ENCODE peak calls at places on chromosomes 3 and 15, in six cellular contexts. One of them, this sample, is unnamed.
A peak's percentile ranks its signal among the peaks of the same experiment; 100 is the strongest.

GRCh38 chr15:95988574-95988887 is 342.0 kb upstream of the NR2F2 start:
- DNase-seq in kidney epithelial cell: no peak
- DNase-seq in SJSA1: no peak
- DNase-seq in thoracic aorta: no peak
- DNase-seq in NT2/D1: no peak
- DNase-seq in fibroblast of lung: no peak
- DNase-seq in this sample: no peak

GRCh38 chr3:62718515-62719320 is 156.5 kb downstream of the CADPS start:
- DNase-seq in kidney epithelial cell: no peak
- DNase-seq in SJSA1: no peak
- DNase-seq in thoracic aorta: no peak
- DNase-seq in NT2/D1: no peak
- DNase-seq in fibroblast of lung: peak; percentile 75
- DNase-seq in this sample: no peak

GRCh38 chr3:148221303-148221702 is 476.4 kb upstream of the AGTR1 start:
- DNase-seq in kidney epithelial cell: no peak
- DNase-seq in SJSA1: no peak
- DNase-seq in thoracic aorta: no peak
- DNase-seq in NT2/D1: no peak
- DNase-seq in fibroblast of lung: no peak
- DNase-seq in this sample: no peak

GRCh38 chr3:69318410-69318809 is 67.5 kb downstream of the FRMD4B start:
- DNase-seq in kidney epithelial cell: no peak
- DNase-seq in SJSA1: no peak
- DNase-seq in thoracic aorta: no peak
- DNase-seq in NT2/D1: no peak
- DNase-seq in fibroblast of lung: no peak
- DNase-seq in this sample: no peak

GRCh38 chr3:55482496-55483195 is 4.5 kb downstream of the WNT5A start:
- DNase-seq in kidney epithelial cell: no peak
- DNase-seq in SJSA1: no peak
- DNase-seq in thoracic aorta: no peak
- DNase-seq in NT2/D1: no peak
- DNase-seq in fibroblast of lung: peak; percentile 75
- DNase-seq in this sample: no peak

GRCh38 chr15:52256366-52256765 is 39.2 kb downstream of the MYO5C start:
- DNase-seq in kidney epithelial cell: peak; percentile 39
- DNase-seq in SJSA1: peak; percentile 65
- DNase-seq in thoracic aorta: peak; percentile 29
- DNase-seq in NT2/D1: no peak
- DNase-seq in fibroblast of lung: peak; percentile 71
- DNase-seq in this sample: peak; percentile 50

GRCh38 chr3:193826126-193826795 is 233.3 kb downstream of the OPA1 start:
- DNase-seq in kidney epithelial cell: peak; percentile 69
- DNase-seq in SJSA1: no peak
- DNase-seq in thoracic aorta: no peak
- DNase-seq in NT2/D1: no peak
- DNase-seq in fibroblast of lung: peak; percentile 92
- DNase-seq in this sample: no peak

GRCh38 chr3:49346797-49347251 is 7.0 kb upstream of the USP4 start:
- DNase-seq in kidney epithelial cell: no peak
- DNase-seq in SJSA1: no peak
- DNase-seq in thoracic aorta: no peak
- DNase-seq in NT2/D1: no peak
- DNase-seq in fibroblast of lung: peak; percentile 84
- DNase-seq in this sample: no peak

GRCh38 chr3:20074226-20075063 is 34.2 kb downstream of the KAT2B start:
- DNase-seq in kidney epithelial cell: no peak
- DNase-seq in SJSA1: no peak
- DNase-seq in thoracic aorta: no peak
- DNase-seq in NT2/D1: no peak
- DNase-seq in fibroblast of lung: no peak
- DNase-seq in this sample: no peak

GRCh38 chr3:28624079-28624478 is 275.5 kb upstream of the AZI2 start:
- DNase-seq in kidney epithelial cell: no peak
- DNase-seq in SJSA1: no peak
- DNase-seq in thoracic aorta: no peak
- DNase-seq in NT2/D1: no peak
- DNase-seq in fibroblast of lung: no peak
- DNase-seq in this sample: no peak

GRCh38 chr15:59933607-59934006 is 70.5 kb upstream of the FOXB1 start:
- DNase-seq in kidney epithelial cell: no peak
- DNase-seq in SJSA1: no peak
- DNase-seq in thoracic aorta: no peak
- DNase-seq in NT2/D1: no peak
- DNase-seq in fibroblast of lung: no peak
- DNase-seq in this sample: no peak

GRCh38 chr3:154428369-154429206 is 1.4 kb downstream of the GPR149 start:
- DNase-seq in kidney epithelial cell: no peak
- DNase-seq in SJSA1: peak; percentile 28
- DNase-seq in thoracic aorta: no peak
- DNase-seq in NT2/D1: no peak
- DNase-seq in fibroblast of lung: no peak
- DNase-seq in this sample: no peak

GRCh38 chr3:157082305-157082981 is 77.5 kb downstream of the CCNL1 start:
- DNase-seq in kidney epithelial cell: peak; percentile 79
- DNase-seq in SJSA1: no peak
- DNase-seq in thoracic aorta: no peak
- DNase-seq in NT2/D1: no peak
- DNase-seq in fibroblast of lung: peak; percentile 89
- DNase-seq in this sample: no peak

GRCh38 chr15:68700395-68701123 is 120.1 kb downstream of the ANP32A start:
- DNase-seq in kidney epithelial cell: no peak
- DNase-seq in SJSA1: peak; percentile 58
- DNase-seq in thoracic aorta: no peak
- DNase-seq in NT2/D1: no peak
- DNase-seq in fibroblast of lung: peak; percentile 75
- DNase-seq in this sample: no peak

GRCh38 chr3:141399200-141399599 is 30.9 kb downstream of the ZBTB38 start:
- DNase-seq in kidney epithelial cell: no peak
- DNase-seq in SJSA1: no peak
- DNase-seq in thoracic aorta: no peak
- DNase-seq in NT2/D1: no peak
- DNase-seq in fibroblast of lung: peak; percentile 40
- DNase-seq in this sample: no peak

GRCh38 chr3:16884748-16885587 is at the start of gene PLCL2:
- DNase-seq in kidney epithelial cell: no peak
- DNase-seq in SJSA1: no peak
- DNase-seq in thoracic aorta: no peak
- DNase-seq in NT2/D1: peak; percentile 32
- DNase-seq in fibroblast of lung: peak; percentile 35
- DNase-seq in this sample: no peak

GRCh38 chr3:169811606-169812123 is 1.0 kb upstream of the LRRIQ4 start:
- DNase-seq in kidney epithelial cell: peak; percentile 16
- DNase-seq in SJSA1: no peak
- DNase-seq in thoracic aorta: no peak
- DNase-seq in NT2/D1: no peak
- DNase-seq in fibroblast of lung: peak; percentile 76
- DNase-seq in this sample: no peak

GRCh38 chr3:2130726-2131125 is 32.1 kb downstream of the CNTN4 start:
- DNase-seq in kidney epithelial cell: no peak
- DNase-seq in SJSA1: no peak
- DNase-seq in thoracic aorta: no peak
- DNase-seq in NT2/D1: no peak
- DNase-seq in fibroblast of lung: no peak
- DNase-seq in this sample: no peak

GRCh38 chr3:139619484-139619883 is 58.3 kb downstream of the NMNAT3 start:
- DNase-seq in kidney epithelial cell: no peak
- DNase-seq in SJSA1: no peak
- DNase-seq in thoracic aorta: no peak
- DNase-seq in NT2/D1: no peak
- DNase-seq in fibroblast of lung: no peak
- DNase-seq in this sample: no peak

GRCh38 chr3:28406241-28406640 is 57.6 kb upstream of the AZI2 start:
- DNase-seq in kidney epithelial cell: no peak
- DNase-seq in SJSA1: no peak
- DNase-seq in thoracic aorta: no peak
- DNase-seq in NT2/D1: no peak
- DNase-seq in fibroblast of lung: no peak
- DNase-seq in this sample: no peak

GRCh38 chr3:184781801-184782200 is 30.2 kb upstream of the VPS8 start:
- DNase-seq in kidney epithelial cell: no peak
- DNase-seq in SJSA1: no peak
- DNase-seq in thoracic aorta: no peak
- DNase-seq in NT2/D1: no peak
- DNase-seq in fibroblast of lung: no peak
- DNase-seq in this sample: no peak

GRCh38 chr3:112002458-112002971 is 3.8 kb downstream of the TAGLN3 start:
- DNase-seq in kidney epithelial cell: no peak
- DNase-seq in SJSA1: no peak
- DNase-seq in thoracic aorta: no peak
- DNase-seq in NT2/D1: no peak
- DNase-seq in fibroblast of lung: peak; percentile 76
- DNase-seq in this sample: no peak

GRCh38 chr3:197168606-197169005 is 129.8 kb downstream of the DLG1 start:
- DNase-seq in kidney epithelial cell: peak; percentile 16
- DNase-seq in SJSA1: no peak
- DNase-seq in thoracic aorta: no peak
- DNase-seq in NT2/D1: no peak
- DNase-seq in fibroblast of lung: peak; percentile 31
- DNase-seq in this sample: no peak

GRCh38 chr3:151034303-151034702 is 51.2 kb upstream of the MED12L start:
- DNase-seq in kidney epithelial cell: no peak
- DNase-seq in SJSA1: no peak
- DNase-seq in thoracic aorta: no peak
- DNase-seq in NT2/D1: no peak
- DNase-seq in fibroblast of lung: no peak
- DNase-seq in this sample: no peak

GRCh38 chr15:52464040-52464439 is 64.6 kb downstream of the MYO5A start:
- DNase-seq in kidney epithelial cell: no peak
- DNase-seq in SJSA1: no peak
- DNase-seq in thoracic aorta: no peak
- DNase-seq in NT2/D1: no peak
- DNase-seq in fibroblast of lung: no peak
- DNase-seq in this sample: no peak

GRCh38 chr3:54916722-54917121 is 11.1 kb downstream of the LRTM1 start:
- DNase-seq in kidney epithelial cell: no peak
- DNase-seq in SJSA1: no peak
- DNase-seq in thoracic aorta: no peak
- DNase-seq in NT2/D1: no peak
- DNase-seq in fibroblast of lung: peak; percentile 13
- DNase-seq in this sample: no peak

GRCh38 chr15:99450896-99451358 is 114.9 kb upstream of the MEF2A start:
- DNase-seq in kidney epithelial cell: no peak
- DNase-seq in SJSA1: no peak
- DNase-seq in thoracic aorta: no peak
- DNase-seq in NT2/D1: no peak
- DNase-seq in fibroblast of lung: peak; percentile 86
- DNase-seq in this sample: no peak

GRCh38 chr3:18424862-18425640 is at the start of gene SATB1:
- DNase-seq in kidney epithelial cell: no peak
- DNase-seq in SJSA1: no peak
- DNase-seq in thoracic aorta: peak; percentile 56
- DNase-seq in NT2/D1: no peak
- DNase-seq in fibroblast of lung: peak; percentile 68
- DNase-seq in this sample: no peak

GRCh38 chr15:79213650-79214049 is 68.9 kb upstream of the ANKRD34C start:
- DNase-seq in kidney epithelial cell: no peak
- DNase-seq in SJSA1: no peak
- DNase-seq in thoracic aorta: no peak
- DNase-seq in NT2/D1: no peak
- DNase-seq in fibroblast of lung: no peak
- DNase-seq in this sample: no peak
- H3K27me3 ChIP-seq in kidney epithelial cell: peaks cover 17% of the 10 kb centered on the region
- H3K27me3 ChIP-seq in SJSA1: peaks cover 6% of the 10 kb centered on the region
- H3K27me3 ChIP-seq in thoracic aorta: peaks cover 6% of the 10 kb centered on the region
- H3K27me3 ChIP-seq in NT2/D1: no peaks in the 10 kb centered on the region
- H3K27me3 ChIP-seq in fibroblast of lung: no peaks in the 10 kb centered on the region
- H3K27me3 ChIP-seq in this sample: no peaks in the 10 kb centered on the region

DNA sequence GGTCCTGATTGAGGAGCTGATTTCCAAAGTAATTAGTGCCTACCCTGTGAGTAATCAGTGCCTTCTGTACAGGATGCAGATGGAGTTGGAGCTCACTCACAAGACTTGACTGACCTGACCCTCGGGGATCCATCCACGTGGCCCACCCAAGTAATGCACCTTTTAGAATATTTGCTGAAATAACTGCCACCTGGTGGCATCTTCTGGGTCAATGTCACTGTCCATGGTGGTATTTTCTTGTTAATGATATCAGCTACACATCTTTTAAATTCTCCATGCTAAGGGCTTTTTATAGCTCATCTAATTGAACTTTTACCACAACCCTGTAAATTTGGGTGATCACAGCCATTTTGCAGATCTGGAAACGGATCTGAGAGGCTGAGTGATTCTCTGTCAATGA is 74.3 kb upstream of the ANKRD34C start:
- DNase-seq in kidney epithelial cell: no peak
- DNase-seq in SJSA1: no peak
- DNase-seq in thoracic aorta: no peak
- DNase-seq in NT2/D1: no peak
- DNase-seq in fibroblast of lung: no peak
- DNase-seq in this sample: no peak
- H3K27me3 ChIP-seq in kidney epithelial cell: peaks cover 23% of the 10 kb centered on the region
- H3K27me3 ChIP-seq in SJSA1: peaks cover 8% of the 10 kb centered on the region
- H3K27me3 ChIP-seq in thoracic aorta: peaks cover 6% of the 10 kb centered on the region
- H3K27me3 ChIP-seq in NT2/D1: no peaks in the 10 kb centered on the region
- H3K27me3 ChIP-seq in fibroblast of lung: no peaks in the 10 kb centered on the region
- H3K27me3 ChIP-seq in this sample: no peaks in the 10 kb centered on the region

DNA sequence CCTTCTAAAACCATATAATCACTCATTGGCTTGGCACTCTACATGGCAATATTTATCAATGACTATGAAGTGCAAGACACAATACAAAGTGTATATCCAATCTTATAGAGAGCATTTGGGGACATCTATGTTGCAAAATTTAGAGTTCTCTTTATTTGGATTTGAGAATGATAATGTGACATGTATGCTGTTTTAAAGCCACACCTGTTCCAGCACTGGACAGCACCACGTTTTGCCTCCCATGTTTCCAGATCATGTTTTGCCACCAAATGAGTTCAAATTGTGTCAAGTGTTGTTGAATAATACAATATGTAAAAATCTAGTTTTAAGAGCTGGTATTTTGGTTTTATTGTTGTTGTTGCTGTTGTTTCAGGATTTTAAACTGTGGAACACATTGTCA is 33.3 kb upstream of the GOLGA8A start:
- DNase-seq in kidney epithelial cell: no peak
- DNase-seq in SJSA1: no peak
- DNase-seq in thoracic aorta: no peak
- DNase-seq in NT2/D1: no peak
- DNase-seq in fibroblast of lung: no peak
- DNase-seq in this sample: no peak
- H3K27me3 ChIP-seq in kidney epithelial cell: no peaks in the 10 kb centered on the region
- H3K27me3 ChIP-seq in SJSA1: no peaks in the 10 kb centered on the region
- H3K27me3 ChIP-seq in thoracic aorta: no peaks in the 10 kb centered on the region
- H3K27me3 ChIP-seq in NT2/D1: no peaks in the 10 kb centered on the region
- H3K27me3 ChIP-seq in fibroblast of lung: no peaks in the 10 kb centered on the region
- H3K27me3 ChIP-seq in this sample: no peaks in the 10 kb centered on the region

DNA sequence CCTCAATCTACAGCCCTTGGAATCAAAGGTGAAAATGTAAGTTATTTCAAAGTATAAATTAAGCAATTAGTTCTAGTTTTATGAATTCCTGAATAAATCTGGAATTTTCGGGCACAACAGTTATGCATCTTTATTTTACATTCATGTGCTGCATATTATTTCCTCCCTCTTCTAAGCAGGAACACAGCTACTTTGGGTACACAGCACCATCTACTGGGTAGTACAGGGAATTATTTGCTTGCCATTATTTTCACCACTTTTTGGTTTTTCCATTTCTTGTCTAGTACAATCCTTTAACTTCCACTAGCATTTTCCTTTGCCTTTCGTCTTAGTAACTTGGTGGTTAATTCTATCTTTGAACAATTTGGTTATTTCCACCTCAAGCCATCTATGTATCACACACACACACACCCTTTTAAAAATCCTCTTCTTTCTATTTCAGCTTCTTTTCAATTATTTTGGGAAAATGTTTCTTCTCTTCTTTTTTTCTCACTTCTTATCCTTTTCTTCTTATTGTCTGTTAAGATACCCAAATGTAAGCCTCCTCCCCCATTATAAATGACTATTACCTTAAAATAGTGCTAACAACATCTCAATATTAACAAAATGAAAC is 451.0 kb downstream of the MFSD1 start:
- DNase-seq in kidney epithelial cell: no peak
- DNase-seq in SJSA1: no peak
- DNase-seq in thoracic aorta: no peak
- DNase-seq in NT2/D1: peak; percentile 43
- DNase-seq in fibroblast of lung: peak; percentile 67
- DNase-seq in this sample: no peak
- H3K27me3 ChIP-seq in kidney epithelial cell: no peaks in the 10 kb centered on the region
- H3K27me3 ChIP-seq in SJSA1: no peaks in the 10 kb centered on the region
- H3K27me3 ChIP-seq in thoracic aorta: no peaks in the 10 kb centered on the region
- H3K27me3 ChIP-seq in NT2/D1: no peaks in the 10 kb centered on the region
- H3K27me3 ChIP-seq in fibroblast of lung: no peaks in the 10 kb centered on the region
- H3K27me3 ChIP-seq in this sample: no peaks in the 10 kb centered on the region

This sample was measured in iPS DF 6.9.